ENCODE peak calls at places on chromosomes 1 and 21, in seven cellular contexts. B, G, O, X, S, M and A are unnamed samples.

GRCh38 chr1:11784993-11785769 is 20.6 kb downstream of the MTHFR start:
- DNase-seq in B (peak), G (no peak), O (peak), X (peak), S (no peak), M (no peak), A (no peak)

GRCh38 chr1:158961178-158961577 is 29.8 kb downstream of the PYHIN1 start:
- DNase-seq in B (no peak), G (no peak), O (peak), X (no peak), S (no peak), M (no peak), A (no peak)

GRCh38 chr21:46551636-46552241 is 53.1 kb downstream of the S100B start:
- DNase-seq in B (peak), G (peak), O (no peak), X (no peak), S (no peak), M (no peak), A (no peak)

GRCh38 chr1:204941415-204942338 is 71.0 kb downstream of the NFASC start:
- DNase-seq in B (peak), G (no peak), O (peak), X (peak), S (peak), M (peak), A (peak)

GRCh38 chr1:4171480-4172450 is 271.7 kb upstream of the C1orf174 start:
- DNase-seq in B (no peak), G (peak), O (no peak), X (no peak), S (no peak), M (no peak), A (peak)

GRCh38 chr1:186854102-186854501 is 25.4 kb downstream of the PLA2G4A start:
- DNase-seq in B (no peak), G (no peak), O (no peak), X (no peak), S (no peak), M (no peak), A (no peak)

GRCh38 chr1:181134543-181135461 is 46.3 kb downstream of the IER5 start:
- DNase-seq in B (no peak), G (no peak), O (no peak), X (peak), S (no peak), M (no peak), A (peak)

GRCh38 chr21:40099809-40100208 is 232.6 kb downstream of the PCP4 start:
- DNase-seq in B (no peak), G (no peak), O (no peak), X (no peak), S (no peak), M (no peak), A (no peak)

GRCh38 chr1:248811514-248812490 is 13.9 kb downstream of the SH3BP5L start:
- DNase-seq in B (no peak), G (no peak), O (no peak), X (no peak), S (no peak), M (no peak), A (no peak)

GRCh38 chr1:48596036-48596435 is 124.0 kb upstream of the SPATA6 start:
- DNase-seq in B (no peak), G (no peak), O (no peak), X (no peak), S (no peak), M (no peak), A (no peak)

GRCh38 chr1:71086331-71086730 is 5.5 kb upstream of the ZRANB2 start:
- DNase-seq in B (no peak), G (no peak), O (peak), X (no peak), S (no peak), M (no peak), A (no peak)

GRCh38 chr1:54604051-54604450 is 19.3 kb downstream of the FAM151A start:
- DNase-seq in B (no peak), G (no peak), O (no peak), X (no peak), S (no peak), M (no peak), A (no peak)

GRCh38 chr1:93588206-93588605 is 93.4 kb downstream of the BCAR3 start:
- DNase-seq in B (no peak), G (no peak), O (peak), X (no peak), S (peak), M (no peak), A (no peak)

GRCh38 chr1:150572918-150573647 is 6.3 kb downstream of the MCL1 start:
- DNase-seq in B (no peak), G (no peak), O (no peak), X (no peak), S (no peak), M (no peak), A (no peak)

GRCh38 chr1:1204998-1205768 is 1.2 kb downstream of the TNFRSF18 start:
- DNase-seq in B (no peak), G (no peak), O (no peak), X (no peak), S (no peak), M (no peak), A (no peak)

GRCh38 chr1:26468911-26469310 is 3.3 kb upstream of the HMGN2 start:
- DNase-seq in B (no peak), G (no peak), O (no peak), X (peak), S (no peak), M (no peak), A (peak)

GRCh38 chr1:63648689-63649088 is 55.5 kb downstream of the PGM1 start:
- DNase-seq in B (no peak), G (no peak), O (no peak), X (no peak), S (no peak), M (no peak), A (no peak)

GRCh38 chr1:224670506-224670905 is 54.4 kb downstream of the CNIH3 start:
- DNase-seq in B (no peak), G (no peak), O (peak), X (no peak), S (no peak), M (peak), A (no peak)

GRCh38 chr1:9231648-9232332 is 2.8 kb upstream of the H6PD start:
- DNase-seq in B (no peak), G (no peak), O (peak), X (no peak), S (no peak), M (no peak), A (no peak)

GRCh38 chr1:31467005-31467674 is 54.1 kb downstream of the SERINC2 start:
- DNase-seq in B (no peak), G (no peak), O (peak), X (no peak), S (no peak), M (no peak), A (no peak)

GRCh38 chr1:11147371-11147770 is 41.8 kb upstream of the ANGPTL7 start:
- DNase-seq in B (no peak), G (no peak), O (no peak), X (no peak), S (no peak), M (no peak), A (no peak)

GRCh38 chr1:66354311-66354922 is 179.5 kb upstream of the SGIP1 start:
- DNase-seq in B (no peak), G (no peak), O (peak), X (no peak), S (no peak), M (no peak), A (no peak)

GRCh38 chr1:201750934-201751333 is 78.0 kb upstream of the IPO9 start:
- DNase-seq in B (no peak), G (no peak), O (peak), X (no peak), S (no peak), M (no peak), A (no peak)

GRCh38 chr1:156944848-156945247 is 24.4 kb downstream of the LRRC71 start:
- DNase-seq in B (no peak), G (no peak), O (no peak), X (no peak), S (no peak), M (no peak), A (no peak)

GRCh38 chr1:231986631-231987291 is 360.2 kb downstream of the DISC1 start:
- DNase-seq in B (no peak), G (no peak), O (no peak), X (peak), S (no peak), M (no peak), A (no peak)

GRCh38 chr1:12275370-12275769 is 45.5 kb downstream of the VPS13D start:
- DNase-seq in B (peak), G (no peak), O (peak), X (no peak), S (no peak), M (no peak), A (no peak)

GRCh38 chr1:168335500-168335899 is 54.8 kb downstream of the TBX19 start:
- DNase-seq in B (no peak), G (no peak), O (no peak), X (no peak), S (no peak), M (no peak), A (no peak)

GRCh38 chr1:51829058-51829457 is 49.5 kb downstream of the NRDC start:
- DNase-seq in B (no peak), G (no peak), O (no peak), X (no peak), S (no peak), M (no peak), A (peak)

GRCh38 chr1:87685366-87686136 is 356.9 kb downstream of the LMO4 start:
- DNase-seq in B (no peak), G (no peak), O (no peak), X (no peak), S (no peak), M (no peak), A (no peak)

GRCh38 chr1:205593967-205594366 is 37.8 kb downstream of the ELK4 start:
- DNase-seq in B (no peak), G (peak), O (no peak), X (peak), S (no peak), M (no peak), A (no peak)

GRCh38 chr21:22890656-22891055 is 1892.4 kb downstream of the NCAM2 start:
- DNase-seq in B (no peak), G (no peak), O (no peak), X (no peak), S (no peak), M (no peak), A (peak)

GRCh38 chr1:66489972-66490601 is 43.9 kb upstream of the SGIP1 start:
- DNase-seq in B (no peak), G (no peak), O (no peak), X (no peak), S (no peak), M (no peak), A (no peak)

GRCh38 chr1:12573015-12573825 is 44.8 kb downstream of the DHRS3 start:
- DNase-seq in B (no peak), G (no peak), O (no peak), X (no peak), S (no peak), M (no peak), A (no peak)

GRCh38 chr1:80751204-80751603 is 1049.5 kb upstream of the ADGRL2 start:
- DNase-seq in B (no peak), G (no peak), O (no peak), X (no peak), S (no peak), M (no peak), A (no peak)